ENCODE peak calls at places on chromosomes 11 and 22, in four cellular contexts. F, S, M and A are unnamed samples.

GRCh38 chr11:27300974-27301373 is 62.0 kb downstream of the CCDC34 start:
- DNase-seq in F (no peak), S (no peak), M (no peak), A (no peak)

GRCh38 chr11:103525069-103525468 is 415.8 kb downstream of the DYNC2H1 start:
- DNase-seq in F (no peak), S (no peak), M (peak), A (no peak)

GRCh38 chr11:108732395-108732794 is 67.5 kb downstream of the DDX10 start:
- DNase-seq in F (no peak), S (no peak), M (no peak), A (no peak)

GRCh38 chr11:45333506-45333971 is 47.4 kb upstream of the SYT13 start:
- DNase-seq in F (peak), S (no peak), M (peak), A (peak)

GRCh38 chr11:61332266-61332822 is 561 bp downstream of the DDB1 start:
- DNase-seq in F (no peak), S (no peak), M (no peak), A (no peak)

GRCh38 chr11:44264126-44264749 is 45.7 kb downstream of the ALX4 start:
- DNase-seq in F (no peak), S (no peak), M (no peak), A (no peak)

GRCh38 chr22:28952857-28953256 is 69.5 kb downstream of the ZNRF3 start:
- DNase-seq in F (no peak), S (no peak), M (no peak), A (no peak)

GRCh38 chr11:73290536-73290935 is 17.5 kb upstream of the ARHGEF17 start:
- DNase-seq in F (no peak), S (no peak), M (no peak), A (no peak)

GRCh38 chr11:95688501-95689222 is 100.9 kb downstream of the FAM76B start:
- DNase-seq in F (no peak), S (no peak), M (no peak), A (no peak)

GRCh38 chr11:9619004-9619403 is 44.9 kb upstream of the SWAP70 start:
- DNase-seq in F (no peak), S (no peak), M (no peak), A (no peak)

GRCh38 chr22:46622081-46622521 is 1.9 kb downstream of the GRAMD4 start:
- DNase-seq in F (no peak), S (no peak), M (no peak), A (peak)

GRCh38 chr11:102184269-102184987 is 74.2 kb downstream of the YAP1 start:
- DNase-seq in F (no peak), S (no peak), M (no peak), A (no peak)

GRCh38 chr22:42066937-42067336 is 3.7 kb downstream of the NAGA start:
- DNase-seq in F (no peak), S (no peak), M (no peak), A (no peak)

GRCh38 chr11:65524747-65525658 is at the start of gene SCYL1:
- DNase-seq in F (peak), S (peak), M (peak), A (peak)

GRCh38 chr22:11627436-11627797 is 3900.6 kb upstream of the OR11H1 start:
- DNase-seq in F (no peak), S (no peak), M (no peak), A (no peak)

GRCh38 chr22:37167176-37167980 is 17.7 kb upstream of the IL2RB start:
- DNase-seq in F (peak), S (no peak), M (no peak), A (no peak)

GRCh38 chr11:95910638-95911368 is 13.1 kb downstream of the MTMR2 start:
- DNase-seq in F (no peak), S (no peak), M (no peak), A (no peak)

GRCh38 chr11:75667268-75667830 is 1.5 kb downstream of the MAP6 start:
- DNase-seq in F (peak), S (no peak), M (no peak), A (peak)

GRCh38 chr11:64400667-64401066 is 41.7 kb downstream of the RPS6KA4 start:
- DNase-seq in F (no peak), S (no peak), M (no peak), A (no peak)

GRCh38 chr11:35111171-35112055 is 27.6 kb upstream of the CD44 start:
- DNase-seq in F (no peak), S (no peak), M (peak), A (peak)

GRCh38 chr11:66727282-66727882 is 1.6 kb downstream of the SPTBN2 start:
- DNase-seq in F (no peak), S (no peak), M (no peak), A (no peak)

GRCh38 chr22:24989541-24989951 is 37.0 kb downstream of the KIAA1671 start:
- DNase-seq in F (peak), S (peak), M (no peak), A (no peak)

GRCh38 chr11:38274031-38274430 is 1676.0 kb upstream of the RAG2 start:
- DNase-seq in F (no peak), S (no peak), M (no peak), A (no peak)

GRCh38 chr11:30535818-30536217 is 50.3 kb downstream of the MPPED2 start:
- DNase-seq in F (no peak), S (no peak), M (no peak), A (no peak)

GRCh38 chr11:3157381-3158130 is 7.6 kb downstream of the OSBPL5 start:
- DNase-seq in F (peak), S (no peak), M (no peak), A (peak)

GRCh38 chr11:38718049-38718448 is 2120.0 kb upstream of the RAG2 start:
- DNase-seq in F (no peak), S (no peak), M (no peak), A (no peak)

GRCh38 chr11:32478277-32478731 is 43.0 kb upstream of the WT1 start:
- DNase-seq in F (peak), S (no peak), M (no peak), A (no peak)

GRCh38 chr11:64916040-64916847 is 765 bp downstream of the ATG2A start:
- DNase-seq in F (peak), S (no peak), M (peak), A (peak)

GRCh38 chr22:49879871-49880270 is 26.2 kb downstream of the ZBED4 start:
- DNase-seq in F (no peak), S (no peak), M (no peak), A (no peak)